ENCODE peak calls at places on chromosomes 16 and 17, in ten cellular contexts. One of them, this sample, is unnamed.

GRCh38 chr16:5670198-5670597 is 572.6 kb upstream of the EEF2KMT start:
- DNase-seq in neural crest cell: no peak
- DNase-seq in PC-9: no peak
- DNase-seq in cardiac fibroblast: no peak
- DNase-seq in H9: no peak
- DNase-seq in PC-3: no peak
- DNase-seq in HCT116: no peak
- DNase-seq in left ventricle myocardium inferior: no peak
- DNase-seq in CD14-positive monocyte: no peak
- DNase-seq in GM20000: no peak
- DNase-seq in this sample: no peak

GRCh38 chr17:45787656-45788055 is 3.5 kb downstream of the CRHR1 start:
- DNase-seq in PC-3: no peak
- DNase-seq in neural crest cell: no peak
- DNase-seq in left ventricle myocardium inferior: no peak
- DNase-seq in CD14-positive monocyte: no peak
- DNase-seq in PC-9: no peak
- DNase-seq in cardiac fibroblast: no peak
- DNase-seq in HCT116: no peak
- DNase-seq in H9: no peak
- DNase-seq in GM20000: no peak
- DNase-seq in this sample: no peak

GRCh38 chr17:72865954-72866353 is 226.5 kb downstream of the SLC39A11 start:
- DNase-seq in H9: no peak
- DNase-seq in PC-9: no peak
- DNase-seq in neural crest cell: no peak
- DNase-seq in cardiac fibroblast: no peak
- DNase-seq in CD14-positive monocyte: no peak
- DNase-seq in left ventricle myocardium inferior: no peak
- DNase-seq in GM20000: no peak
- DNase-seq in PC-3: no peak
- DNase-seq in HCT116: no peak
- DNase-seq in this sample: no peak

GRCh38 chr16:64589836-64590235 is 532.0 kb downstream of the CDH11 start:
- DNase-seq in CD14-positive monocyte: no peak
- DNase-seq in HCT116: no peak
- DNase-seq in cardiac fibroblast: peak
- DNase-seq in PC-3: peak
- DNase-seq in left ventricle myocardium inferior: no peak
- DNase-seq in GM20000: no peak
- DNase-seq in H9: no peak
- DNase-seq in PC-9: no peak
- DNase-seq in neural crest cell: no peak
- DNase-seq in this sample: no peak

GRCh38 chr17:44968225-44969143 is at the start of gene C1QL1:
- DNase-seq in neural crest cell: peak
- DNase-seq in PC-3: peak
- DNase-seq in GM20000: peak
- DNase-seq in CD14-positive monocyte: peak
- DNase-seq in H9: peak
- DNase-seq in PC-9: peak
- DNase-seq in cardiac fibroblast: peak
- DNase-seq in left ventricle myocardium inferior: peak
- DNase-seq in HCT116: peak
- DNase-seq in this sample: peak

GRCh38 chr17:82019208-82019727 is 3.4 kb downstream of the CENPX start:
- DNase-seq in CD14-positive monocyte: no peak
- DNase-seq in PC-3: no peak
- DNase-seq in cardiac fibroblast: no peak
- DNase-seq in GM20000: no peak
- DNase-seq in left ventricle myocardium inferior: no peak
- DNase-seq in H9: no peak
- DNase-seq in HCT116: no peak
- DNase-seq in neural crest cell: no peak
- DNase-seq in PC-9: no peak
- DNase-seq in this sample: no peak

GRCh38 chr17:59668816-59669215 is 38.4 kb downstream of the PTRH2 start:
- DNase-seq in H9: no peak
- DNase-seq in CD14-positive monocyte: no peak
- DNase-seq in GM20000: no peak
- DNase-seq in PC-9: no peak
- DNase-seq in cardiac fibroblast: peak
- DNase-seq in HCT116: peak
- DNase-seq in PC-3: peak
- DNase-seq in left ventricle myocardium inferior: no peak
- DNase-seq in neural crest cell: no peak
- DNase-seq in this sample: no peak

GRCh38 chr17:48878920-48879898 is 13.4 kb upstream of the ATP5MC1 start:
- DNase-seq in GM20000: peak
- DNase-seq in cardiac fibroblast: peak
- DNase-seq in neural crest cell: peak
- DNase-seq in left ventricle myocardium inferior: no peak
- DNase-seq in PC-9: peak
- DNase-seq in H9: peak
- DNase-seq in CD14-positive monocyte: no peak
- DNase-seq in PC-3: peak
- DNase-seq in HCT116: peak
- DNase-seq in this sample: peak

GRCh38 chr16:10617662-10618420 is 37.4 kb upstream of the EMP2 start:
- DNase-seq in CD14-positive monocyte: no peak
- DNase-seq in PC-3: no peak
- DNase-seq in left ventricle myocardium inferior: no peak
- DNase-seq in neural crest cell: no peak
- DNase-seq in GM20000: no peak
- DNase-seq in cardiac fibroblast: no peak
- DNase-seq in HCT116: no peak
- DNase-seq in H9: no peak
- DNase-seq in PC-9: no peak
- DNase-seq in this sample: no peak

GRCh38 chr17:4968166-4968915 is 724 bp upstream of the SPAG7 start:
- DNase-seq in cardiac fibroblast: no peak
- DNase-seq in GM20000: no peak
- DNase-seq in left ventricle myocardium inferior: no peak
- DNase-seq in PC-9: peak
- DNase-seq in neural crest cell: no peak
- DNase-seq in H9: peak
- DNase-seq in PC-3: no peak
- DNase-seq in CD14-positive monocyte: no peak
- DNase-seq in HCT116: no peak
- DNase-seq in this sample: no peak

GRCh38 chr16:54522596-54522995 is 236.0 kb upstream of the IRX3 start:
- DNase-seq in PC-9: no peak
- DNase-seq in CD14-positive monocyte: no peak
- DNase-seq in HCT116: no peak
- DNase-seq in PC-3: no peak
- DNase-seq in H9: no peak
- DNase-seq in GM20000: no peak
- DNase-seq in left ventricle myocardium inferior: peak
- DNase-seq in neural crest cell: no peak
- DNase-seq in cardiac fibroblast: peak
- DNase-seq in this sample: no peak

GRCh38 chr16:12617401-12617819 is 186.3 kb downstream of the CPPED1 start:
- DNase-seq in CD14-positive monocyte: no peak
- DNase-seq in H9: no peak
- DNase-seq in HCT116: no peak
- DNase-seq in left ventricle myocardium inferior: no peak
- DNase-seq in cardiac fibroblast: no peak
- DNase-seq in GM20000: no peak
- DNase-seq in PC-9: no peak
- DNase-seq in neural crest cell: no peak
- DNase-seq in PC-3: no peak
- DNase-seq in this sample: no peak

GRCh38 chr17:2814049-2814448 is 17.8 kb downstream of the RAP1GAP2 start:
- DNase-seq in neural crest cell: no peak
- DNase-seq in CD14-positive monocyte: no peak
- DNase-seq in PC-3: no peak
- DNase-seq in HCT116: no peak
- DNase-seq in cardiac fibroblast: no peak
- DNase-seq in GM20000: no peak
- DNase-seq in PC-9: no peak
- DNase-seq in left ventricle myocardium inferior: no peak
- DNase-seq in H9: no peak
- DNase-seq in this sample: no peak

GRCh38 chr17:55433029-55433628 is 11.5 kb upstream of the MMD start:
- DNase-seq in PC-9: peak
- DNase-seq in PC-3: peak
- DNase-seq in H9: no peak
- DNase-seq in CD14-positive monocyte: no peak
- DNase-seq in left ventricle myocardium inferior: no peak
- DNase-seq in HCT116: peak
- DNase-seq in cardiac fibroblast: peak
- DNase-seq in neural crest cell: no peak
- DNase-seq in GM20000: no peak
- DNase-seq in this sample: no peak

GRCh38 chr17:19335951-19336631 is 26.4 kb downstream of the B9D1 start:
- DNase-seq in PC-9: no peak
- DNase-seq in H9: peak
- DNase-seq in PC-3: no peak
- DNase-seq in GM20000: no peak
- DNase-seq in cardiac fibroblast: no peak
- DNase-seq in neural crest cell: no peak
- DNase-seq in CD14-positive monocyte: no peak
- DNase-seq in HCT116: no peak
- DNase-seq in left ventricle myocardium inferior: no peak
- DNase-seq in this sample: no peak

GRCh38 chr17:19337712-19338023 is 24.9 kb downstream of the B9D1 start:
- DNase-seq in left ventricle myocardium inferior: no peak
- DNase-seq in H9: no peak
- DNase-seq in GM20000: no peak
- DNase-seq in neural crest cell: no peak
- DNase-seq in HCT116: no peak
- DNase-seq in PC-3: no peak
- DNase-seq in cardiac fibroblast: no peak
- DNase-seq in PC-9: no peak
- DNase-seq in CD14-positive monocyte: no peak
- DNase-seq in this sample: no peak

GRCh38 chr17:19339341-19339815 is 23.1 kb downstream of the B9D1 start:
- DNase-seq in PC-3: no peak
- DNase-seq in cardiac fibroblast: no peak
- DNase-seq in HCT116: no peak
- DNase-seq in CD14-positive monocyte: peak
- DNase-seq in PC-9: no peak
- DNase-seq in H9: peak
- DNase-seq in GM20000: no peak
- DNase-seq in left ventricle myocardium inferior: no peak
- DNase-seq in neural crest cell: no peak
- DNase-seq in this sample: no peak

GRCh38 chr17:19338031-19338990 is 24.2 kb downstream of the B9D1 start:
- DNase-seq in cardiac fibroblast: peak
- DNase-seq in H9: peak
- DNase-seq in PC-3: peak
- DNase-seq in CD14-positive monocyte: peak
- DNase-seq in neural crest cell: peak
- DNase-seq in GM20000: peak
- DNase-seq in HCT116: no peak
- DNase-seq in PC-9: no peak
- DNase-seq in left ventricle myocardium inferior: peak
- DNase-seq in this sample: no peak

GRCh38 chr17:19336938-19337711 is 25.4 kb downstream of the B9D1 start:
- DNase-seq in PC-9: no peak
- DNase-seq in CD14-positive monocyte: no peak
- DNase-seq in GM20000: no peak
- DNase-seq in PC-3: no peak
- DNase-seq in H9: peak
- DNase-seq in left ventricle myocardium inferior: peak
- DNase-seq in HCT116: no peak
- DNase-seq in cardiac fibroblast: no peak
- DNase-seq in neural crest cell: no peak
- DNase-seq in this sample: no peak
- TF ChIP-seq CTCF in PC-9: no peak
- TF ChIP-seq CTCF in CD14-positive monocyte: no peak
- TF ChIP-seq CTCF in GM20000: no peak
- TF ChIP-seq CTCF in PC-3: no peak
- TF ChIP-seq CTCF in H9: peak
- TF ChIP-seq CTCF in left ventricle myocardium inferior: peak
- TF ChIP-seq CTCF in HCT116: peak
- TF ChIP-seq CTCF in cardiac fibroblast: no peak
- TF ChIP-seq CTCF in neural crest cell: no peak
- TF ChIP-seq CTCF in this sample: no peak

DNA sequence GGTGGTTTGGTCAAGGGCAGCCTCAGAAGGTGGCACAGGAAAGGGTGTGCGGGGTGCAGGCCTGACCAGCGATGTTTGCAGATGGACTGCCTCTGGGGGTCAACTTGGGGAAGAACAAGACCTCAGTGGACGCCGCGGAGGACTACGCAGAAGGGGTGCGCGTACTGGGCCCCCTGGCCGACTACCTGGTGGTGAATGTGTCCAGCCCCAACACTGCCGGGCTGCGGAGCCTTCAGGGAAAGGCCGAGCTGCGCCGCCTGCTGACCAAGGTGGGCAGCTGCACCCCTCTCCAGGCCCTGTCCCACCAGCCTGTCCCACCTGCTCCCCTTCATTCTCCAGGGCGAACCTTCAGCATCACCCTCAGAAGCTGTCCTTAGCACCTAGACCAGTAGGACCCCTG is 12.5 kb downstream of the DHODH start:
- DNase-seq in HCT116: no peak
- DNase-seq in GM20000: no peak
- DNase-seq in PC-9: no peak
- DNase-seq in left ventricle myocardium inferior: no peak
- DNase-seq in cardiac fibroblast: no peak
- DNase-seq in neural crest cell: peak
- DNase-seq in PC-3: no peak
- DNase-seq in H9: peak
- DNase-seq in CD14-positive monocyte: no peak
- DNase-seq in this sample: no peak
- TF ChIP-seq CTCF in HCT116: no peak
- TF ChIP-seq CTCF in GM20000: no peak
- TF ChIP-seq CTCF in PC-9: no peak
- TF ChIP-seq CTCF in left ventricle myocardium inferior: peak
- TF ChIP-seq CTCF in cardiac fibroblast: peak
- TF ChIP-seq CTCF in neural crest cell: peak
- TF ChIP-seq CTCF in PC-3: no peak
- TF ChIP-seq CTCF in H9: peak
- TF ChIP-seq CTCF in CD14-positive monocyte: no peak
- TF ChIP-seq CTCF in this sample: no peak

DNA sequence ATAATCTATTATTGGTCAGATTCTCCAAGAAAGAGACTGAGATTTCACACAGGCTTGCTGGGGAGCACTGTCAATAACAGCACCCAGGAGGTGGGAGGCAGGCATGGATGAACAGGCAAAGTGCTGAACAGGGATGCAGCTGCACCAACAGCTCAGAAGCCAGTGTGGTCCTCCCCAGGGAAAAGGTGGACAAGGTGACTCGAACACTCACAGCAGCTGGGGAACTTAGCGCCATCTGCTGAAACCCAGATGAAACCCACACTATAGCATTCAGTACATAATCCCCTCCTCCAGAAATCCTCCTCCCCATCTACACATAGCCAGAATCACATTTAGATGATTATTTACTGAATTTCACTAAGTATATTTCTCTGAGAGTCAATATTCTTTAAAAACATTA is 255.2 kb upstream of the WSB1 start:
- DNase-seq in H9: no peak
- DNase-seq in HCT116: peak
- DNase-seq in left ventricle myocardium inferior: no peak
- DNase-seq in CD14-positive monocyte: no peak
- DNase-seq in neural crest cell: no peak
- DNase-seq in cardiac fibroblast: no peak
- DNase-seq in GM20000: no peak
- DNase-seq in PC-3: peak
- DNase-seq in PC-9: no peak
- DNase-seq in this sample: no peak
- TF ChIP-seq CTCF in H9: no peak
- TF ChIP-seq CTCF in HCT116: no peak
- TF ChIP-seq CTCF in left ventricle myocardium inferior: no peak
- TF ChIP-seq CTCF in CD14-positive monocyte: no peak
- TF ChIP-seq CTCF in neural crest cell: no peak
- TF ChIP-seq CTCF in cardiac fibroblast: no peak
- TF ChIP-seq CTCF in GM20000: no peak
- TF ChIP-seq CTCF in PC-3: peak
- TF ChIP-seq CTCF in PC-9: no peak
- TF ChIP-seq CTCF in this sample: peak

GRCh38 chr17:17484451-17484899 is 7.7 kb downstream of the MED9 start:
- DNase-seq in left ventricle myocardium inferior: no peak
- DNase-seq in PC-3: no peak
- DNase-seq in PC-9: no peak
- DNase-seq in HCT116: no peak
- DNase-seq in H9: no peak
- DNase-seq in cardiac fibroblast: peak
- DNase-seq in CD14-positive monocyte: no peak
- DNase-seq in GM20000: no peak
- DNase-seq in neural crest cell: no peak
- DNase-seq in this sample: no peak
- TF ChIP-seq CTCF in left ventricle myocardium inferior: no peak
- TF ChIP-seq CTCF in PC-3: no peak
- TF ChIP-seq CTCF in PC-9: no peak
- TF ChIP-seq CTCF in HCT116: no peak
- TF ChIP-seq CTCF in H9: no peak
- TF ChIP-seq CTCF in cardiac fibroblast: no peak
- TF ChIP-seq CTCF in CD14-positive monocyte: no peak
- TF ChIP-seq CTCF in GM20000: no peak
- TF ChIP-seq CTCF in neural crest cell: no peak
- TF ChIP-seq CTCF in this sample: no peak

This sample was measured in D721Med.